ENCODE peak calls at places on chromosomes 2 and 18, in nine cellular contexts. L is choroid plexus epithelial cell, Y is T-helper 2 cell, X is SW480, B is fibroblast of the aortic adventitia, K is H7, T is NCI-H748 treated with DMSO at 0.1 percent for 48 hours, C is anterior cingulate cortex, R is NCI-H187 treated with DMSO at 0.1 percent for 48 hours. M is an unnamed sample.

GRCh38 chr2:217821536-217822147 is 181.2 kb downstream of the TNS1 start:
- DNase-seq in X (no peak), C (no peak), R (no peak), T (no peak), L (no peak), K (no peak), B (no peak), Y (no peak), M (no peak)

GRCh38 chr2:196475621-196476020 is 163.9 kb upstream of the CCDC150 start:
- DNase-seq in Y (no peak), B (no peak), C (no peak), K (no peak), T (no peak), L (no peak), X (no peak), R (no peak), M (no peak)

GRCh38 chr2:128414351-128414750 is 95.7 kb upstream of the HS6ST1 start:
- DNase-seq in B (no peak), C (no peak), K (no peak), R (no peak), L (no peak), Y (no peak), T (no peak), X (no peak), M (no peak)

GRCh38 chr2:206693399-206694137 is 24.6 kb downstream of the DYTN start:
- DNase-seq in R (peak; percentile 0), K (peak; percentile 36), X (peak; percentile 57), C (no peak), L (peak; percentile 69), B (peak; percentile 83), T (peak; percentile 49), Y (peak; percentile 16), M (peak; percentile 64)

GRCh38 chr2:99970292-99970868 is 172.0 kb downstream of the AFF3 start:
- DNase-seq in T (no peak), R (no peak), X (peak; percentile 6), Y (no peak), L (peak; percentile 19), K (no peak), B (no peak), C (no peak), M (no peak)

GRCh38 chr2:218340656-218341055 is 16.0 kb upstream of the CATIP start:
- DNase-seq in Y (no peak), C (no peak), K (no peak), L (no peak), R (no peak), B (no peak), T (no peak), X (no peak), M (no peak)

GRCh38 chr2:61961231-61961901 is 55.9 kb downstream of the COMMD1 start:
- DNase-seq in L (no peak), T (no peak), R (no peak), B (no peak), Y (no peak), C (no peak), X (no peak), K (no peak), M (no peak)

GRCh38 chr18:52175406-52175805 is 164.6 kb upstream of the DCC start:
- DNase-seq in B (no peak), X (no peak), R (no peak), C (no peak), Y (no peak), L (no peak), T (no peak), K (no peak), M (no peak)

GRCh38 chr2:148643421-148643820 is 1.1 kb upstream of the EPC2 start:
- DNase-seq in T (no peak), X (no peak), R (no peak), Y (no peak), K (no peak), B (no peak), L (no peak), C (no peak), M (no peak)

GRCh38 chr2:237474511-237474911 is 12.5 kb upstream of the MLPH start:
- DNase-seq in R (no peak), C (no peak), K (peak; percentile 54), X (no peak), B (no peak), T (no peak), Y (no peak), L (peak; percentile 83), M (peak; percentile 44)

GRCh38 chr2:32932825-32933755 is 13.7 kb upstream of the LTBP1 start:
- DNase-seq in K (no peak), R (no peak), T (no peak), X (no peak), L (no peak), Y (no peak), B (no peak), C (no peak), M (no peak)

GRCh38 chr18:38427736-38428135 is 862.1 kb upstream of the CELF4 start:
- DNase-seq in L (no peak), K (no peak), X (no peak), R (no peak), Y (no peak), T (no peak), C (no peak), B (no peak), M (no peak)

GRCh38 chr2:14543284-14543683 is 89.2 kb upstream of the LRATD1 start:
- DNase-seq in Y (no peak), R (no peak), C (no peak), X (no peak), L (peak; percentile 30), B (no peak), K (no peak), T (peak; percentile 90), M (no peak)

GRCh38 chr2:101766871-101767739 is 69.6 kb downstream of the MAP4K4 start:
- DNase-seq in C (no peak), B (peak; percentile 96), T (no peak), L (peak; percentile 88), R (no peak), X (peak; percentile 87), K (no peak), Y (no peak), M (peak; percentile 91)

GRCh38 chr2:175137793-175138192 is 30.2 kb downstream of the ATF2 start:
- DNase-seq in B (no peak), T (no peak), X (no peak), R (no peak), Y (no peak), C (no peak), K (no peak), L (no peak), M (no peak)

GRCh38 chr2:177332041-177332991 is 60.3 kb upstream of the AGPS start:
- DNase-seq in X (peak; percentile 63), Y (peak; percentile 27), T (peak; percentile 70), R (no peak), B (peak; percentile 91), C (no peak), L (peak; percentile 89), K (peak; percentile 6), M (peak; percentile 78)

GRCh38 chr2:216516730-216517350 is 18.2 kb downstream of the RPL37A start:
- DNase-seq in X (peak; percentile 58), L (peak; percentile 79), T (peak; percentile 76), Y (no peak), C (no peak), B (peak; percentile 71), R (peak; percentile 22), K (no peak), M (peak; percentile 57)

GRCh38 chr2:176097820-176098365 is 1.7 kb upstream of the HOXD12 start:
- DNase-seq in X (no peak), C (no peak), T (no peak), L (no peak), Y (no peak), B (no peak), K (no peak), R (no peak), M (no peak)

GRCh38 chr2:109438773-109439191 is 175.0 kb downstream of the SEPTIN10 start:
- DNase-seq in T (no peak), L (peak; percentile 79), K (no peak), X (no peak), B (peak; percentile 83), R (no peak), C (peak; percentile 49), Y (no peak), M (peak; percentile 80)

GRCh38 chr2:240642061-240642805 is 17.0 kb downstream of the GPR35 start:
- DNase-seq in L (no peak), X (no peak), Y (no peak), K (peak; percentile 72), R (no peak), C (no peak), T (no peak), B (no peak), M (no peak)

GRCh38 chr2:73103018-73103542 is 9.7 kb downstream of the RAB11FIP5 start:
- DNase-seq in T (no peak), R (no peak), C (no peak), B (peak; percentile 16), L (no peak), K (no peak), Y (no peak), X (no peak), M (peak; percentile 24)

GRCh38 chr2:56211048-56211447 is 27.3 kb downstream of the CCDC85A start:
- DNase-seq in C (no peak), Y (no peak), R (no peak), X (no peak), K (no peak), B (peak; percentile 30), L (no peak), T (no peak), M (no peak)

GRCh38 chr2:233857511-233858118 is 3.3 kb upstream of the HJURP start:
- DNase-seq in K (peak; percentile 72), X (no peak), C (no peak), L (peak; percentile 44), Y (no peak), B (no peak), T (peak; percentile 43), R (no peak), M (peak; percentile 14)

GRCh38 chr2:67574230-67574629 is 177.1 kb downstream of the ETAA1 start:
- DNase-seq in K (no peak), X (no peak), B (peak; percentile 84), C (no peak), L (peak; percentile 45), Y (no peak), T (no peak), R (no peak), M (peak; percentile 85)

M was measured in amniotic epithelial cell.